ENCODE peak calls at places on chromosomes 7 and 10, in seven cellular contexts. T is fibroblast of mammary gland, J is thoracic aorta, C is fibroblast of pulmonary artery, V is neural crest cell, X is tibial artery, S is keratinocyte. U is an unnamed sample.
A peak's percentile ranks its signal among the peaks of the same experiment; 100 is the strongest.

GRCh38 chr7:229184-229964 is 37.0 kb downstream of the FAM20C start:
- DNase-seq in V (no peak), X (peak; percentile 94), S (no peak), T (peak; percentile 96), J (peak; percentile 90), C (peak; percentile 95), U (no peak)

GRCh38 chr7:125927556-125927955 is 997.9 kb upstream of the POT1 start:
- DNase-seq in S (no peak), J (no peak), T (no peak), X (no peak), V (no peak), C (no peak), U (no peak)

GRCh38 chr10:74813860-74814259 is 12.5 kb upstream of the KAT6B start:
- DNase-seq in J (no peak), X (no peak), S (no peak), C (no peak), V (no peak), T (no peak), U (no peak)

GRCh38 chr10:43138757-43139241 is 554 bp downstream of the CSGALNACT2 start:
- DNase-seq in V (no peak), C (peak; percentile 47), X (no peak), J (no peak), S (no peak), T (peak; percentile 37), U (peak; percentile 33)

GRCh38 chr7:90211391-90212148 is at the start of gene STEAP2:
- DNase-seq in X (peak; percentile 96), S (no peak), V (peak; percentile 82), C (peak; percentile 94), T (peak; percentile 92), J (peak; percentile 57), U (no peak)

GRCh38 chr7:80449841-80450240 is 62.0 kb downstream of the GNAT3 start:
- DNase-seq in J (no peak), X (no peak), T (no peak), C (no peak), S (no peak), V (no peak), U (no peak)

GRCh38 chr10:33216661-33217427 is 117.6 kb downstream of the NRP1 start:
- DNase-seq in J (no peak), S (peak; percentile 44), V (no peak), X (no peak), C (peak; percentile 36), T (no peak), U (no peak)

GRCh38 chr7:18623389-18623788 is 127.8 kb downstream of the HDAC9 start:
- DNase-seq in J (no peak), X (no peak), S (no peak), T (no peak), V (no peak), C (no peak), U (no peak)

GRCh38 chr7:101342892-101343291 is 19.8 kb upstream of the COL26A1 start:
- DNase-seq in X (no peak), J (no peak), S (no peak), V (no peak), C (no peak), T (no peak), U (no peak)

GRCh38 chr7:45610019-45610418 is 35.9 kb downstream of the ADCY1 start:
- DNase-seq in T (no peak), V (no peak), S (no peak), J (no peak), C (no peak), X (no peak), U (no peak)

GRCh38 chr10:124866812-124867211 is 65.2 kb downstream of the ABRAXAS2 start:
- DNase-seq in V (no peak), X (no peak), C (no peak), S (no peak), T (no peak), J (no peak), U (no peak)

GRCh38 chr7:70353948-70354335 is 755.7 kb downstream of the AUTS2 start:
- DNase-seq in T (no peak), S (no peak), C (no peak), X (no peak), J (no peak), V (no peak), U (no peak)

GRCh38 chr7:8015746-8016120 is 47.1 kb downstream of the GLCCI1 start:
- DNase-seq in T (no peak), J (no peak), X (no peak), C (no peak), S (no peak), V (no peak), U (no peak)

GRCh38 chr10:78757542-78757941 is 311.2 kb upstream of the ZMIZ1 start:
- DNase-seq in T (peak; percentile 84), C (peak; percentile 66), V (no peak), S (no peak), J (no peak), X (no peak), U (no peak)

GRCh38 chr7:131157530-131158243 is 170.0 kb upstream of the MKLN1 start:
- DNase-seq in J (peak; percentile 3), T (peak; percentile 89), S (no peak), C (peak; percentile 84), V (no peak), X (peak; percentile 70), U (no peak)

GRCh38 chr10:129914153-129914855 is 49.8 kb downstream of the EBF3 start:
- DNase-seq in J (no peak), S (no peak), C (no peak), X (peak; percentile 53), T (no peak), V (no peak), U (no peak)

GRCh38 chr7:33841658-33842057 is 63.7 kb upstream of the BMPER start:
- DNase-seq in V (no peak), S (no peak), C (peak; percentile 33), J (no peak), X (no peak), T (peak; percentile 83), U (no peak)

GRCh38 chr10:20624642-20625041 is 272.5 kb downstream of the NEBL start:
- DNase-seq in J (no peak), T (peak; percentile 90), V (no peak), X (peak; percentile 80), S (no peak), C (peak; percentile 26), U (no peak)

GRCh38 chr10:88288621-88289059 is 294.5 kb downstream of the RNLS start:
- DNase-seq in V (no peak), J (no peak), T (no peak), C (no peak), X (no peak), S (no peak), U (no peak)

GRCh38 chr7:20404371-20404770 is 73.7 kb downstream of the ITGB8 start:
- DNase-seq in C (no peak), J (no peak), T (no peak), V (peak; percentile 31), X (no peak), S (no peak), U (no peak)

GRCh38 chr7:99557940-99558305 is 519 bp upstream of the ZNF655 start:
- DNase-seq in S (no peak), J (no peak), X (no peak), C (no peak), V (no peak), T (no peak), U (no peak)

GRCh38 chr7:7114575-7115291 is 67.6 kb upstream of the C1GALT1 start:
- DNase-seq in X (no peak), T (no peak), S (no peak), J (no peak), V (no peak), C (no peak), U (no peak)

GRCh38 chr10:78520737-78521430 is 487.2 kb downstream of the RPS24 start:
- DNase-seq in J (no peak), S (peak; percentile 2), C (peak; percentile 39), V (no peak), T (peak; percentile 41), X (no peak), U (no peak)

GRCh38 chr7:34066968-34067367 is 161.6 kb downstream of the BMPER start:
- DNase-seq in T (peak; percentile 34), J (no peak), C (no peak), S (no peak), X (no peak), V (no peak), U (no peak)

GRCh38 chr10:119337796-119338432 is 130.5 kb downstream of the GRK5 start:
- DNase-seq in V (no peak), C (peak; percentile 83), J (no peak), X (no peak), T (peak; percentile 52), S (no peak), U (no peak)

GRCh38 chr7:55251313-55251712 is 113.8 kb upstream of the LANCL2 start:
- DNase-seq in J (no peak), X (no peak), C (no peak), S (no peak), V (no peak), T (no peak), U (no peak)

GRCh38 chr7:142089035-142089434 is 22.5 kb upstream of the MGAM2 start:
- DNase-seq in S (no peak), V (no peak), C (no peak), X (no peak), T (no peak), J (no peak), U (no peak)
- TF ChIP-seq CTCF in S (no peak), V (no peak), C (no peak), X (no peak), T (no peak), J (no peak), U (no peak)

GRCh38 chr10:49029666-49030065 is 85.7 kb downstream of the VSTM4 start:
- DNase-seq in V (no peak), J (no peak), C (no peak), S (no peak), X (no peak), T (no peak), U (no peak)
- TF ChIP-seq CTCF in V (no peak), J (no peak), C (no peak), S (no peak), X (no peak), T (no peak), U (no peak)

GRCh38 chr7:106959753-106960152 is 84.8 kb upstream of the PRKAR2B start:
- DNase-seq in T (no peak), V (no peak), J (no peak), C (no peak), X (no peak), S (no peak), U (no peak)
- TF ChIP-seq CTCF in T (no peak), V (peak; percentile 41), J (no peak), C (peak; percentile 13), X (no peak), S (peak; percentile 48), U (no peak)

DNA sequence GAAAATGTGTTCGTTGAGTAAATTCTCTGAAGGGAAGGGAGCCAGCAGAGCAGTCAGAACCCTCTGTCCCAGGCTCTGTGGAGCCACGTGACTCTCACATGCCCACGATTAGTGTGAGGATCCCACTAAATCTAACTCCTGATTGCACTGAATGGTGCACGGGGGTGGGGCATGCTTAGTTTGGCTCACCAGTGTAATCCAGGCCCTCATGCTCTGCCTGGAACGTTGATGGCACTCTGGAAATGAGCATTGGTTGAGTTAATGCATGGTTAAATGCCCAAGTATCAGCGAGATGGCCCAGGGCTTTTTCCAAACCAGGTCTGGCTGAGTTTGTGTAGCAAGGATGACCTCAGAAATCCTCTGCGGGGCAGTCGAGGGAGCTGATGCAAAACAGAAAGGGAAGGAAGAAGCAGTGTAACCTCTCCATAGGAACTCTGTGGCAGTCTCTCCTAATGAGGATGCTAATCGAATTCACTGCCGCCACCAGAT is 98.3 kb downstream of the C10orf105 start:
- DNase-seq in V (no peak), J (no peak), S (no peak), C (no peak), X (peak; percentile 88), T (peak; percentile 28), U (no peak)
- TF ChIP-seq CTCF in V (no peak), J (no peak), S (no peak), C (no peak), X (no peak), T (no peak), U (no peak)